ENCODE peak calls at places on chromosome 3, in seven cellular contexts. One of them, this sample, is unnamed.

GRCh38 chr3:114456742-114457141 is 162.9 kb downstream of the TIGIT start:
- DNase-seq in DMS 273 treated with DMSO at 0.1 percent for 48 hours: no peak
- DNase-seq in stimulated activated CD4-positive, alpha-beta T cell treated with anti-CD3 and anti-CD28 coated beads, Interleukin-1b, Interleukin-23, amount 100 ng/mL, for 1 hour: no peak
- DNase-seq in activated CD8-positive, alpha-beta memory T cell treated with anti-CD3 and anti-CD28 coated beads, Interleukin-2, amount 10 ng/mL, durations not matched to agents 7 days and 5 days: no peak
- DNase-seq in hippocampal formation: no peak
- DNase-seq in sciatic nerve: no peak
- DNase-seq in anterior cingulate cortex: no peak
- DNase-seq in this sample: no peak

GRCh38 chr3:193780371-193780770 is 187.4 kb downstream of the OPA1 start:
- DNase-seq in DMS 273 treated with DMSO at 0.1 percent for 48 hours: no peak
- DNase-seq in stimulated activated CD4-positive, alpha-beta T cell treated with anti-CD3 and anti-CD28 coated beads, Interleukin-1b, Interleukin-23, amount 100 ng/mL, for 1 hour: no peak
- DNase-seq in activated CD8-positive, alpha-beta memory T cell treated with anti-CD3 and anti-CD28 coated beads, Interleukin-2, amount 10 ng/mL, durations not matched to agents 7 days and 5 days: no peak
- DNase-seq in hippocampal formation: no peak
- DNase-seq in sciatic nerve: no peak
- DNase-seq in anterior cingulate cortex: no peak
- DNase-seq in this sample: no peak

GRCh38 chr3:151203053-151203420 is at the start of gene GPR171:
- DNase-seq in DMS 273 treated with DMSO at 0.1 percent for 48 hours: no peak
- DNase-seq in stimulated activated CD4-positive, alpha-beta T cell treated with anti-CD3 and anti-CD28 coated beads, Interleukin-1b, Interleukin-23, amount 100 ng/mL, for 1 hour: peak
- DNase-seq in activated CD8-positive, alpha-beta memory T cell treated with anti-CD3 and anti-CD28 coated beads, Interleukin-2, amount 10 ng/mL, durations not matched to agents 7 days and 5 days: peak
- DNase-seq in hippocampal formation: no peak
- DNase-seq in sciatic nerve: no peak
- DNase-seq in anterior cingulate cortex: no peak
- DNase-seq in this sample: peak

GRCh38 chr3:12442654-12443501 is 41.4 kb upstream of the TSEN2 start:
- DNase-seq in DMS 273 treated with DMSO at 0.1 percent for 48 hours: no peak
- DNase-seq in stimulated activated CD4-positive, alpha-beta T cell treated with anti-CD3 and anti-CD28 coated beads, Interleukin-1b, Interleukin-23, amount 100 ng/mL, for 1 hour: no peak
- DNase-seq in activated CD8-positive, alpha-beta memory T cell treated with anti-CD3 and anti-CD28 coated beads, Interleukin-2, amount 10 ng/mL, durations not matched to agents 7 days and 5 days: no peak
- DNase-seq in hippocampal formation: no peak
- DNase-seq in sciatic nerve: no peak
- DNase-seq in anterior cingulate cortex: no peak
- DNase-seq in this sample: no peak

GRCh38 chr3:155619118-155619915 is 125.6 kb downstream of the PLCH1 start:
- DNase-seq in DMS 273 treated with DMSO at 0.1 percent for 48 hours: no peak
- DNase-seq in stimulated activated CD4-positive, alpha-beta T cell treated with anti-CD3 and anti-CD28 coated beads, Interleukin-1b, Interleukin-23, amount 100 ng/mL, for 1 hour: no peak
- DNase-seq in activated CD8-positive, alpha-beta memory T cell treated with anti-CD3 and anti-CD28 coated beads, Interleukin-2, amount 10 ng/mL, durations not matched to agents 7 days and 5 days: no peak
- DNase-seq in hippocampal formation: no peak
- DNase-seq in sciatic nerve: no peak
- DNase-seq in anterior cingulate cortex: no peak
- DNase-seq in this sample: no peak

GRCh38 chr3:111292117-111292516 is 220.5 kb downstream of the NECTIN3 start:
- DNase-seq in DMS 273 treated with DMSO at 0.1 percent for 48 hours: no peak
- DNase-seq in stimulated activated CD4-positive, alpha-beta T cell treated with anti-CD3 and anti-CD28 coated beads, Interleukin-1b, Interleukin-23, amount 100 ng/mL, for 1 hour: no peak
- DNase-seq in activated CD8-positive, alpha-beta memory T cell treated with anti-CD3 and anti-CD28 coated beads, Interleukin-2, amount 10 ng/mL, durations not matched to agents 7 days and 5 days: no peak
- DNase-seq in hippocampal formation: no peak
- DNase-seq in sciatic nerve: no peak
- DNase-seq in anterior cingulate cortex: no peak
- DNase-seq in this sample: no peak

GRCh38 chr3:73398084-73398483 is 226.7 kb downstream of the PDZRN3 start:
- DNase-seq in DMS 273 treated with DMSO at 0.1 percent for 48 hours: no peak
- DNase-seq in stimulated activated CD4-positive, alpha-beta T cell treated with anti-CD3 and anti-CD28 coated beads, Interleukin-1b, Interleukin-23, amount 100 ng/mL, for 1 hour: no peak
- DNase-seq in activated CD8-positive, alpha-beta memory T cell treated with anti-CD3 and anti-CD28 coated beads, Interleukin-2, amount 10 ng/mL, durations not matched to agents 7 days and 5 days: no peak
- DNase-seq in hippocampal formation: no peak
- DNase-seq in sciatic nerve: no peak
- DNase-seq in anterior cingulate cortex: no peak
- DNase-seq in this sample: no peak

GRCh38 chr3:55662683-55663082 is 175.6 kb upstream of the WNT5A start:
- DNase-seq in DMS 273 treated with DMSO at 0.1 percent for 48 hours: no peak
- DNase-seq in stimulated activated CD4-positive, alpha-beta T cell treated with anti-CD3 and anti-CD28 coated beads, Interleukin-1b, Interleukin-23, amount 100 ng/mL, for 1 hour: no peak
- DNase-seq in activated CD8-positive, alpha-beta memory T cell treated with anti-CD3 and anti-CD28 coated beads, Interleukin-2, amount 10 ng/mL, durations not matched to agents 7 days and 5 days: no peak
- DNase-seq in hippocampal formation: no peak
- DNase-seq in sciatic nerve: no peak
- DNase-seq in anterior cingulate cortex: no peak
- DNase-seq in this sample: no peak

GRCh38 chr3:123343296-123344174 is 105.4 kb downstream of the ADCY5 start:
- DNase-seq in DMS 273 treated with DMSO at 0.1 percent for 48 hours: no peak
- DNase-seq in stimulated activated CD4-positive, alpha-beta T cell treated with anti-CD3 and anti-CD28 coated beads, Interleukin-1b, Interleukin-23, amount 100 ng/mL, for 1 hour: no peak
- DNase-seq in activated CD8-positive, alpha-beta memory T cell treated with anti-CD3 and anti-CD28 coated beads, Interleukin-2, amount 10 ng/mL, durations not matched to agents 7 days and 5 days: no peak
- DNase-seq in hippocampal formation: no peak
- DNase-seq in sciatic nerve: no peak
- DNase-seq in anterior cingulate cortex: no peak
- DNase-seq in this sample: no peak

GRCh38 chr3:81914254-81914653 is 152.8 kb upstream of the GBE1 start:
- DNase-seq in DMS 273 treated with DMSO at 0.1 percent for 48 hours: no peak
- DNase-seq in stimulated activated CD4-positive, alpha-beta T cell treated with anti-CD3 and anti-CD28 coated beads, Interleukin-1b, Interleukin-23, amount 100 ng/mL, for 1 hour: no peak
- DNase-seq in activated CD8-positive, alpha-beta memory T cell treated with anti-CD3 and anti-CD28 coated beads, Interleukin-2, amount 10 ng/mL, durations not matched to agents 7 days and 5 days: no peak
- DNase-seq in hippocampal formation: no peak
- DNase-seq in sciatic nerve: no peak
- DNase-seq in anterior cingulate cortex: no peak
- DNase-seq in this sample: no peak

GRCh38 chr3:101512521-101513418 is at the start of gene SENP7:
- DNase-seq in DMS 273 treated with DMSO at 0.1 percent for 48 hours: peak
- DNase-seq in stimulated activated CD4-positive, alpha-beta T cell treated with anti-CD3 and anti-CD28 coated beads, Interleukin-1b, Interleukin-23, amount 100 ng/mL, for 1 hour: peak
- DNase-seq in activated CD8-positive, alpha-beta memory T cell treated with anti-CD3 and anti-CD28 coated beads, Interleukin-2, amount 10 ng/mL, durations not matched to agents 7 days and 5 days: peak
- DNase-seq in hippocampal formation: peak
- DNase-seq in sciatic nerve: peak
- DNase-seq in anterior cingulate cortex: peak
- DNase-seq in this sample: peak

GRCh38 chr3:83193526-83193925 is 1432.1 kb upstream of the GBE1 start:
- DNase-seq in DMS 273 treated with DMSO at 0.1 percent for 48 hours: no peak
- DNase-seq in stimulated activated CD4-positive, alpha-beta T cell treated with anti-CD3 and anti-CD28 coated beads, Interleukin-1b, Interleukin-23, amount 100 ng/mL, for 1 hour: no peak
- DNase-seq in activated CD8-positive, alpha-beta memory T cell treated with anti-CD3 and anti-CD28 coated beads, Interleukin-2, amount 10 ng/mL, durations not matched to agents 7 days and 5 days: no peak
- DNase-seq in hippocampal formation: no peak
- DNase-seq in sciatic nerve: no peak
- DNase-seq in anterior cingulate cortex: no peak
- DNase-seq in this sample: no peak

GRCh38 chr3:195736866-195737490 is 16.2 kb downstream of the MUC20 start:
- DNase-seq in DMS 273 treated with DMSO at 0.1 percent for 48 hours: no peak
- DNase-seq in stimulated activated CD4-positive, alpha-beta T cell treated with anti-CD3 and anti-CD28 coated beads, Interleukin-1b, Interleukin-23, amount 100 ng/mL, for 1 hour: no peak
- DNase-seq in activated CD8-positive, alpha-beta memory T cell treated with anti-CD3 and anti-CD28 coated beads, Interleukin-2, amount 10 ng/mL, durations not matched to agents 7 days and 5 days: no peak
- DNase-seq in hippocampal formation: no peak
- DNase-seq in sciatic nerve: no peak
- DNase-seq in anterior cingulate cortex: no peak
- DNase-seq in this sample: no peak

GRCh38 chr3:50003766-50004278 is 63.9 kb downstream of the RBM6 start:
- DNase-seq in DMS 273 treated with DMSO at 0.1 percent for 48 hours: no peak
- DNase-seq in stimulated activated CD4-positive, alpha-beta T cell treated with anti-CD3 and anti-CD28 coated beads, Interleukin-1b, Interleukin-23, amount 100 ng/mL, for 1 hour: no peak
- DNase-seq in activated CD8-positive, alpha-beta memory T cell treated with anti-CD3 and anti-CD28 coated beads, Interleukin-2, amount 10 ng/mL, durations not matched to agents 7 days and 5 days: no peak
- DNase-seq in hippocampal formation: no peak
- DNase-seq in sciatic nerve: no peak
- DNase-seq in anterior cingulate cortex: no peak
- DNase-seq in this sample: no peak

GRCh38 chr3:124053871-124054270 is 61.9 kb upstream of the ROPN1 start:
- DNase-seq in DMS 273 treated with DMSO at 0.1 percent for 48 hours: no peak
- DNase-seq in stimulated activated CD4-positive, alpha-beta T cell treated with anti-CD3 and anti-CD28 coated beads, Interleukin-1b, Interleukin-23, amount 100 ng/mL, for 1 hour: no peak
- DNase-seq in activated CD8-positive, alpha-beta memory T cell treated with anti-CD3 and anti-CD28 coated beads, Interleukin-2, amount 10 ng/mL, durations not matched to agents 7 days and 5 days: no peak
- DNase-seq in hippocampal formation: no peak
- DNase-seq in sciatic nerve: no peak
- DNase-seq in anterior cingulate cortex: no peak
- DNase-seq in this sample: no peak

GRCh38 chr3:17730318-17730967 is 12.0 kb downstream of the TBC1D5 start:
- DNase-seq in DMS 273 treated with DMSO at 0.1 percent for 48 hours: peak
- DNase-seq in stimulated activated CD4-positive, alpha-beta T cell treated with anti-CD3 and anti-CD28 coated beads, Interleukin-1b, Interleukin-23, amount 100 ng/mL, for 1 hour: no peak
- DNase-seq in activated CD8-positive, alpha-beta memory T cell treated with anti-CD3 and anti-CD28 coated beads, Interleukin-2, amount 10 ng/mL, durations not matched to agents 7 days and 5 days: no peak
- DNase-seq in hippocampal formation: no peak
- DNase-seq in sciatic nerve: no peak
- DNase-seq in anterior cingulate cortex: no peak
- DNase-seq in this sample: no peak

GRCh38 chr3:108287146-108287545 is 9.2 kb upstream of the HHLA2 start:
- DNase-seq in DMS 273 treated with DMSO at 0.1 percent for 48 hours: no peak
- DNase-seq in stimulated activated CD4-positive, alpha-beta T cell treated with anti-CD3 and anti-CD28 coated beads, Interleukin-1b, Interleukin-23, amount 100 ng/mL, for 1 hour: no peak
- DNase-seq in activated CD8-positive, alpha-beta memory T cell treated with anti-CD3 and anti-CD28 coated beads, Interleukin-2, amount 10 ng/mL, durations not matched to agents 7 days and 5 days: no peak
- DNase-seq in hippocampal formation: no peak
- DNase-seq in sciatic nerve: no peak
- DNase-seq in anterior cingulate cortex: no peak
- DNase-seq in this sample: no peak

This sample was measured in effector memory CD4-positive, alpha-beta T cell.